ENCODE peak calls at places on chromosomes 7 and 10, in seven cellular contexts. One of them, this sample, is unnamed.

GRCh38 chr7:37311282-37311868 is 137.3 kb downstream of the ELMO1 start:
- DNase-seq in left ventricle myocardium inferior: no peak
- DNase-seq in Panc1: no peak
- DNase-seq in tibial artery: peak
- DNase-seq in cardiac muscle cell: no peak
- DNase-seq in GM06990: no peak
- DNase-seq in ascending aorta: no peak
- DNase-seq in this sample: no peak

GRCh38 chr7:4282434-4283223 is 399.5 kb upstream of the FOXK1 start:
- DNase-seq in Panc1: peak
- DNase-seq in cardiac muscle cell: no peak
- DNase-seq in left ventricle myocardium inferior: no peak
- DNase-seq in tibial artery: no peak
- DNase-seq in ascending aorta: no peak
- DNase-seq in GM06990: no peak
- DNase-seq in this sample: no peak

GRCh38 chr7:104328308-104328969 is at the start of gene LHFPL3:
- DNase-seq in left ventricle myocardium inferior: no peak
- DNase-seq in ascending aorta: no peak
- DNase-seq in Panc1: no peak
- DNase-seq in GM06990: peak
- DNase-seq in cardiac muscle cell: peak
- DNase-seq in tibial artery: no peak
- DNase-seq in this sample: no peak

GRCh38 chr10:124875596-124875995 is 66.3 kb upstream of the ZRANB1 start:
- DNase-seq in tibial artery: no peak
- DNase-seq in GM06990: no peak
- DNase-seq in cardiac muscle cell: no peak
- DNase-seq in ascending aorta: no peak
- DNase-seq in Panc1: no peak
- DNase-seq in left ventricle myocardium inferior: no peak
- DNase-seq in this sample: no peak

GRCh38 chr10:117215079-117215478 is 17.8 kb downstream of the KCNK18 start:
- DNase-seq in Panc1: no peak
- DNase-seq in cardiac muscle cell: no peak
- DNase-seq in tibial artery: no peak
- DNase-seq in left ventricle myocardium inferior: no peak
- DNase-seq in GM06990: no peak
- DNase-seq in ascending aorta: no peak
- DNase-seq in this sample: no peak

GRCh38 chr10:59623823-59624535 is 85.7 kb downstream of the SLC16A9 start:
- DNase-seq in ascending aorta: no peak
- DNase-seq in GM06990: no peak
- DNase-seq in Panc1: no peak
- DNase-seq in tibial artery: no peak
- DNase-seq in left ventricle myocardium inferior: peak
- DNase-seq in cardiac muscle cell: no peak
- DNase-seq in this sample: no peak

GRCh38 chr7:92058040-92058439 is 76.2 kb downstream of the CYP51A1 start:
- DNase-seq in cardiac muscle cell: no peak
- DNase-seq in left ventricle myocardium inferior: no peak
- DNase-seq in Panc1: no peak
- DNase-seq in GM06990: no peak
- DNase-seq in tibial artery: no peak
- DNase-seq in ascending aorta: no peak
- DNase-seq in this sample: peak

GRCh38 chr10:112299456-112299855 is 16.3 kb downstream of the TECTB start:
- DNase-seq in ascending aorta: no peak
- DNase-seq in Panc1: no peak
- DNase-seq in cardiac muscle cell: no peak
- DNase-seq in left ventricle myocardium inferior: no peak
- DNase-seq in GM06990: no peak
- DNase-seq in tibial artery: no peak
- DNase-seq in this sample: no peak

GRCh38 chr10:22611425-22612111 is 102.8 kb downstream of the PIP4K2A start:
- DNase-seq in GM06990: peak
- DNase-seq in tibial artery: no peak
- DNase-seq in cardiac muscle cell: no peak
- DNase-seq in left ventricle myocardium inferior: no peak
- DNase-seq in Panc1: no peak
- DNase-seq in ascending aorta: no peak
- DNase-seq in this sample: peak

GRCh38 chr7:39336457-39336856 is 229.7 kb upstream of the YAE1 start:
- DNase-seq in Panc1: no peak
- DNase-seq in left ventricle myocardium inferior: no peak
- DNase-seq in ascending aorta: no peak
- DNase-seq in GM06990: no peak
- DNase-seq in cardiac muscle cell: no peak
- DNase-seq in tibial artery: no peak
- DNase-seq in this sample: no peak

GRCh38 chr10:129694184-129694583 is 227.1 kb downstream of the MGMT start:
- DNase-seq in left ventricle myocardium inferior: no peak
- DNase-seq in tibial artery: no peak
- DNase-seq in GM06990: no peak
- DNase-seq in Panc1: no peak
- DNase-seq in cardiac muscle cell: no peak
- DNase-seq in ascending aorta: no peak
- DNase-seq in this sample: no peak

GRCh38 chr10:28679941-28680752 is 2.8 kb downstream of the BAMBI start:
- DNase-seq in cardiac muscle cell: peak
- DNase-seq in GM06990: no peak
- DNase-seq in left ventricle myocardium inferior: no peak
- DNase-seq in Panc1: no peak
- DNase-seq in tibial artery: no peak
- DNase-seq in ascending aorta: no peak
- DNase-seq in this sample: no peak

GRCh38 chr10:119815671-119816070 is 57.0 kb downstream of the MCMBP start:
- DNase-seq in ascending aorta: no peak
- DNase-seq in Panc1: no peak
- DNase-seq in left ventricle myocardium inferior: no peak
- DNase-seq in GM06990: no peak
- DNase-seq in cardiac muscle cell: no peak
- DNase-seq in tibial artery: no peak
- DNase-seq in this sample: no peak

GRCh38 chr7:128831994-128832879 is 2.0 kb downstream of the FLNC start:
- DNase-seq in cardiac muscle cell: peak
- DNase-seq in Panc1: no peak
- DNase-seq in GM06990: no peak
- DNase-seq in ascending aorta: no peak
- DNase-seq in tibial artery: peak
- DNase-seq in left ventricle myocardium inferior: peak
- DNase-seq in this sample: no peak

GRCh38 chr7:50552921-50553320 is 12.3 kb downstream of the DDC start:
- DNase-seq in left ventricle myocardium inferior: no peak
- DNase-seq in cardiac muscle cell: peak
- DNase-seq in ascending aorta: no peak
- DNase-seq in Panc1: no peak
- DNase-seq in GM06990: no peak
- DNase-seq in tibial artery: no peak
- DNase-seq in this sample: peak

GRCh38 chr7:17988858-17989257 is 38.8 kb downstream of the PRPS1L1 start:
- DNase-seq in cardiac muscle cell: no peak
- DNase-seq in Panc1: no peak
- DNase-seq in GM06990: no peak
- DNase-seq in tibial artery: no peak
- DNase-seq in left ventricle myocardium inferior: no peak
- DNase-seq in ascending aorta: no peak
- DNase-seq in this sample: no peak

GRCh38 chr10:4127518-4128315 is 342.7 kb upstream of the KLF6 start:
- DNase-seq in cardiac muscle cell: no peak
- DNase-seq in ascending aorta: no peak
- DNase-seq in Panc1: no peak
- DNase-seq in tibial artery: no peak
- DNase-seq in GM06990: peak
- DNase-seq in left ventricle myocardium inferior: no peak
- DNase-seq in this sample: peak

GRCh38 chr7:99036531-99037175 is 107.3 kb downstream of the SMURF1 start:
- DNase-seq in tibial artery: peak
- DNase-seq in left ventricle myocardium inferior: no peak
- DNase-seq in ascending aorta: no peak
- DNase-seq in cardiac muscle cell: peak
- DNase-seq in Panc1: no peak
- DNase-seq in GM06990: no peak
- DNase-seq in this sample: no peak

GRCh38 chr7:123148813-123149212 is 51.0 kb downstream of the SLC13A1 start:
- DNase-seq in Panc1: no peak
- DNase-seq in ascending aorta: no peak
- DNase-seq in tibial artery: no peak
- DNase-seq in GM06990: no peak
- DNase-seq in left ventricle myocardium inferior: no peak
- DNase-seq in cardiac muscle cell: no peak
- DNase-seq in this sample: no peak
- TF ChIP-seq CTCF in Panc1: no peak
- TF ChIP-seq CTCF in ascending aorta: no peak
- TF ChIP-seq CTCF in tibial artery: no peak
- TF ChIP-seq CTCF in GM06990: no peak
- TF ChIP-seq CTCF in left ventricle myocardium inferior: peak
- TF ChIP-seq CTCF in cardiac muscle cell: no peak
- TF ChIP-seq CTCF in this sample: no peak

DNA sequence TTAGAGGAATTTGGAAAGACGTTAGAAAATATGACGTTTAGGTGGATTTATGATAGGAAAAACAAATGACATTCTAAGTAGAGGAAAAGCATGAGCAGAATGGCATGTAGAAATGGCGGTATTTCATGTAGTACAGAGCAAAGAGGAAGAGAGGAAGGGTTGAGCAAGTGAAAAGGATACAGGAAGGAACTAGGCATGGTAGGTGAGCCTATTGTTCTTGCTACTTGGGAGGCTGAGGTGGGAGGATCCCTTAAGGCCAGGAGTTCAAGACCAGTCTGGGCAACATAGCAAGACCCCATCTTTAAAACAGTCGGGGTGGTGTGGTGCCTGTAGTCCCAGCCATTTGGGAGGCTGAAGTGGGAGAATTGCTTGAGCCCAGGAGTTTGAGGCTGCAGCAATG is 1.2 kb downstream of the GTPBP10 start:
- DNase-seq in ascending aorta: no peak
- DNase-seq in Panc1: no peak
- DNase-seq in GM06990: no peak
- DNase-seq in cardiac muscle cell: no peak
- DNase-seq in left ventricle myocardium inferior: no peak
- DNase-seq in tibial artery: no peak
- DNase-seq in this sample: peak
- H3K4me3 ChIP-seq in ascending aorta: peak
- H3K4me3 ChIP-seq in Panc1: peak
- H3K4me3 ChIP-seq in GM06990: peak
- H3K4me3 ChIP-seq in cardiac muscle cell: peak
- H3K4me3 ChIP-seq in left ventricle myocardium inferior: peak
- H3K4me3 ChIP-seq in tibial artery: no peak
- H3K4me3 ChIP-seq in this sample: peak

GRCh38 chr10:58517071-58517470 is 4.4 kb downstream of the BICC1 start:
- DNase-seq in ascending aorta: no peak
- DNase-seq in GM06990: no peak
- DNase-seq in left ventricle myocardium inferior: no peak
- DNase-seq in cardiac muscle cell: no peak
- DNase-seq in Panc1: no peak
- DNase-seq in tibial artery: no peak
- DNase-seq in this sample: no peak
- TF ChIP-seq CTCF in ascending aorta: no peak
- TF ChIP-seq CTCF in GM06990: no peak
- TF ChIP-seq CTCF in left ventricle myocardium inferior: no peak
- TF ChIP-seq CTCF in cardiac muscle cell: no peak
- TF ChIP-seq CTCF in Panc1: no peak
- TF ChIP-seq CTCF in tibial artery: no peak
- TF ChIP-seq CTCF in this sample: no peak

GRCh38 chr10:110553905-110554304 is 13.6 kb upstream of the SMC3 start:
- DNase-seq in ascending aorta: no peak
- DNase-seq in tibial artery: no peak
- DNase-seq in GM06990: no peak
- DNase-seq in Panc1: no peak
- DNase-seq in cardiac muscle cell: peak
- DNase-seq in left ventricle myocardium inferior: no peak
- DNase-seq in this sample: no peak
- H3K4me3 ChIP-seq in ascending aorta: no peak
- H3K4me3 ChIP-seq in tibial artery: no peak
- H3K4me3 ChIP-seq in GM06990: no peak
- H3K4me3 ChIP-seq in Panc1: no peak
- H3K4me3 ChIP-seq in cardiac muscle cell: no peak
- H3K4me3 ChIP-seq in left ventricle myocardium inferior: no peak
- H3K4me3 ChIP-seq in this sample: no peak

GRCh38 chr10:69335063-69335587 is 56.8 kb downstream of the HK1 start:
- DNase-seq in ascending aorta: no peak
- DNase-seq in GM06990: no peak
- DNase-seq in left ventricle myocardium inferior: peak
- DNase-seq in Panc1: no peak
- DNase-seq in tibial artery: peak
- DNase-seq in cardiac muscle cell: no peak
- DNase-seq in this sample: peak
- TF ChIP-seq CTCF in ascending aorta: no peak
- TF ChIP-seq CTCF in GM06990: no peak
- TF ChIP-seq CTCF in left ventricle myocardium inferior: no peak
- TF ChIP-seq CTCF in Panc1: no peak
- TF ChIP-seq CTCF in tibial artery: no peak
- TF ChIP-seq CTCF in cardiac muscle cell: no peak
- TF ChIP-seq CTCF in this sample: no peak

GRCh38 chr7:158695726-158696452 is 8.7 kb downstream of the NCAPG2 start:
- DNase-seq in left ventricle myocardium inferior: peak
- DNase-seq in cardiac muscle cell: peak
- DNase-seq in Panc1: no peak
- DNase-seq in tibial artery: peak
- DNase-seq in ascending aorta: no peak
- DNase-seq in GM06990: no peak
- DNase-seq in this sample: peak
- H3K4me3 ChIP-seq in left ventricle myocardium inferior: peak
- H3K4me3 ChIP-seq in cardiac muscle cell: no peak
- H3K4me3 ChIP-seq in Panc1: no peak
- H3K4me3 ChIP-seq in tibial artery: no peak
- H3K4me3 ChIP-seq in ascending aorta: no peak
- H3K4me3 ChIP-seq in GM06990: no peak
- H3K4me3 ChIP-seq in this sample: no peak

GRCh38 chr10:61606971-61607907 is 55.5 kb upstream of the CABCOCO1 start:
- DNase-seq in Panc1: no peak
- DNase-seq in cardiac muscle cell: peak
- DNase-seq in ascending aorta: no peak
- DNase-seq in GM06990: no peak
- DNase-seq in left ventricle myocardium inferior: no peak
- DNase-seq in tibial artery: no peak
- DNase-seq in this sample: peak
- TF ChIP-seq CTCF in Panc1: peak
- TF ChIP-seq CTCF in cardiac muscle cell: peak
- TF ChIP-seq CTCF in ascending aorta: peak
- TF ChIP-seq CTCF in GM06990: peak
- TF ChIP-seq CTCF in left ventricle myocardium inferior: peak
- TF ChIP-seq CTCF in tibial artery: peak
- TF ChIP-seq CTCF in this sample: peak

This sample was measured in GM12865.